ENCODE peak calls at places on chromosomes 5 and 9, in six cellular contexts. O is ovary, K is uterus, B is spleen, I is esophagus squamous epithelium, F is stomach. M is an unnamed sample.

GRCh38 chr9:110133608-110134214 is 74.2 kb downstream of the C9orf152 start:
- DNase-seq in O (no peak), K (no peak), B (no peak), I (no peak), F (no peak), M (no peak)

GRCh38 chr5:10839118-10839517 is 78.1 kb upstream of the DAP start:
- DNase-seq in O (no peak), K (no peak), B (no peak), I (no peak), F (no peak), M (no peak)

GRCh38 chr5:164679461-164679860 is 1174.0 kb downstream of the MAT2B start:
- DNase-seq in O (no peak), K (no peak), B (no peak), I (no peak), F (no peak), M (no peak)

GRCh38 chr9:33791117-33791516 is 4.2 kb upstream of the PRSS3 start:
- DNase-seq in O (no peak), K (no peak), B (no peak), I (no peak), F (no peak), M (no peak)

GRCh38 chr5:135832941-135833340 is 1.5 kb upstream of the SLC25A48 start:
- DNase-seq in O (no peak), K (no peak), B (peak; percentile 54), I (no peak), F (no peak), M (no peak)

GRCh38 chr5:53482717-53483638 is 2.5 kb downstream of the FST start:
- DNase-seq in O (peak; percentile 45), K (peak; percentile 20), B (peak; percentile 79), I (no peak), F (peak; percentile 41), M (peak; percentile 87)

GRCh38 chr5:89377752-89378455 is 494.9 kb upstream of the MEF2C start:
- DNase-seq in O (no peak), K (no peak), B (no peak), I (no peak), F (no peak), M (no peak)

GRCh38 chr9:3467593-3468219 is 58.1 kb downstream of the RFX3 start:
- DNase-seq in O (peak; percentile 51), K (no peak), B (peak; percentile 78), I (peak; percentile 16), F (peak; percentile 51), M (peak; percentile 47)

GRCh38 chr5:126884269-126884819 is 107.4 kb downstream of the LMNB1 start:
- DNase-seq in O (no peak), K (peak; percentile 42), B (no peak), I (no peak), F (no peak), M (no peak)

GRCh38 chr9:113535756-113536155 is 72.2 kb downstream of the RGS3 start:
- DNase-seq in O (peak; percentile 21), K (no peak), B (peak; percentile 74), I (no peak), F (no peak), M (peak; percentile 3)

GRCh38 chr5:180595046-180595379 is 3.7 kb upstream of the SCGB3A1 start:
- DNase-seq in O (no peak), K (no peak), B (no peak), I (no peak), F (no peak), M (no peak)

GRCh38 chr5:180294913-180295555 is 3.2 kb upstream of the MAPK9 start:
- DNase-seq in O (no peak), K (no peak), B (no peak), I (no peak), F (no peak), M (no peak)

GRCh38 chr5:123876265-123876790 is 364.4 kb downstream of the CSNK1G3 start:
- DNase-seq in O (no peak), K (no peak), B (no peak), I (no peak), F (no peak), M (no peak)

GRCh38 chr5:50853151-50853550 is 186.7 kb downstream of the PARP8 start:
- DNase-seq in O (no peak), K (no peak), B (peak; percentile 77), I (no peak), F (no peak), M (no peak)

GRCh38 chr5:51018423-51018822 is 352.0 kb downstream of the PARP8 start:
- DNase-seq in O (no peak), K (no peak), B (no peak), I (no peak), F (no peak), M (no peak)

GRCh38 chr5:175814676-175815075 is 56.7 kb upstream of the CPLX2 start:
- DNase-seq in O (no peak), K (no peak), B (peak; percentile 40), I (no peak), F (no peak), M (no peak)

GRCh38 chr5:77437194-77437593 is 54.9 kb downstream of the WDR41 start:
- DNase-seq in O (no peak), K (no peak), B (no peak), I (no peak), F (no peak), M (no peak)

GRCh38 chr5:69046375-69046957 is 47.3 kb upstream of the SLC30A5 start:
- DNase-seq in O (no peak), K (no peak), B (no peak), I (no peak), F (no peak), M (no peak)

GRCh38 chr5:68264024-68264956 is 48.7 kb downstream of the PIK3R1 start:
- DNase-seq in O (no peak), K (peak; percentile 55), B (no peak), I (no peak), F (no peak), M (no peak)

GRCh38 chr9:34500623-34501267 is 22.0 kb downstream of the ENHO start:
- DNase-seq in O (peak; percentile 65), K (peak; percentile 53), B (no peak), I (no peak), F (peak; percentile 69), M (peak; percentile 50)

GRCh38 chr5:122999947-123000563 is 36.5 kb downstream of the PPIC start:
- DNase-seq in O (no peak), K (no peak), B (no peak), I (no peak), F (peak; percentile 67), M (no peak)

DNA sequence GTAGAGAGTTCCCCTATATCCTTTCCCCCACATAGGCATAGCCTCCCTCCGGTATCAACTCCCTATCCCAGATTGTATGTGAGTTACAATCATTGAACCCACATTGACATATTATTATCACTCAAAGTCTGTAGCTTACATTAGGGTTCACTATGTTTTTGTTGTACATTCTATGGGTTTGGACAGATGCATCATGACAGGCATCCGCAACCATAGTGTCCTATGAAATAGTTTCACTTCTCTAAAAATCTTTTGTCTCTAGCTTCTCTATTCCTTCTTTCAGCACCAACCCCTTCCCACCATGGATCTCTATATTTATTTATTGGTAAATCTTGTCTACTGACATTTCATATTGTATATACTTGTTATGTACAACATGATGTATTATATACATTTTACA is 31.6 kb downstream of the TAF11L14 start:
- DNase-seq in O (no peak), K (no peak), B (no peak), I (no peak), F (no peak), M (no peak)
- TF ChIP-seq CTCF in O (no peak), K (no peak), B (no peak), I (no peak), F (no peak), M (no peak)

DNA sequence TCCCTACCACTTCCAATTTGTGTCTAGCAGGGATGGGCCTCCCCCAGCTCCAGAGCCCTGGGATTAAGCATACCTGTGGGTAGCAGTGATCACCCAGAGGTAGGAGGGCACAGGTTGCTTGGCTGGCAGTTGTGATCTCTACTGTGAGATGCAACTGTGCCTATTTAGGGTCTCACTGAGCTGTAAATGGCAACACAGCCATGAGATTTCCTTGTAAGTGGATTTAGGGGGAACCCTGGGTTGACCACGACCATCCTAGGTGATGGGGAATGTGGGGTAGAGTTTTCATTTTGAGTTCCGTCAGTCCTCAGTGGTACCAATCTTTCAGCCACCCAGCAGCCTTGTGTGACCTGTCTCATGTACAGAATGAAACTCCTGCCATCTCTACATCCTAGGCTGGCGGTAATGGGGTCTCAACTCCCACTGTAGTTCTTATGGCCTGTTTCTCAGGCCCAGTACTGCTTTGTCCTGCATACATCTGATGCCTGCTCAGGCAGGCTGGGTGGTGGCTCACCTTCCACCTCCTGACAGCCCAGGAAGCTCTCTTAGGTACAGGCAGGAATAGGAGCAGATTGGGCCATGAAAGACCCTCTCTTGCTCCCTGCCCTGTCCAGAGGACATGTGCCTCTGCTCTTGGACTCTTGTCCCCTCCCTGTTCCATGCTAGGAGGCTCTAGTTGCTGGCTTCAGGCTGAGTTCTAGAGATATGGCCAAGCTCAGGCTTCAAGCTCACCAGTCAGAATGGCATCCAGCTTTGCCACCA is 8.1 kb downstream of the HNRNPAB start:
- DNase-seq in O (no peak), K (no peak), B (peak; percentile 38), I (no peak), F (no peak), M (no peak)
- TF ChIP-seq POLR2A in O (no peak), K (no peak), B (no peak), I (no peak), F (no peak), M (no peak)

GRCh38 chr5:96278995-96279394 is 154.1 kb downstream of the PCSK1 start:
- DNase-seq in O (no peak), K (no peak), B (no peak), I (no peak), F (no peak), M (no peak)

GRCh38 chr5:96280946-96281393 is 152.1 kb downstream of the PCSK1 start:
- DNase-seq in O (no peak), K (no peak), B (no peak), I (no peak), F (no peak), M (no peak)

GRCh38 chr5:96279796-96280542 is 153.1 kb downstream of the PCSK1 start:
- DNase-seq in O (no peak), K (no peak), B (no peak), I (no peak), F (no peak), M (no peak)

GRCh38 chr5:96275051-96275450 is 158.0 kb downstream of the PCSK1 start:
- DNase-seq in O (no peak), K (no peak), B (no peak), I (no peak), F (no peak), M (no peak)
- H3K4me3 ChIP-seq in O (no peak overlapping the region), K (no peak overlapping the region), B (no peak overlapping the region), I (no peak overlapping the region), F (no peak overlapping the region), M (no peak overlapping the region)

DNA sequence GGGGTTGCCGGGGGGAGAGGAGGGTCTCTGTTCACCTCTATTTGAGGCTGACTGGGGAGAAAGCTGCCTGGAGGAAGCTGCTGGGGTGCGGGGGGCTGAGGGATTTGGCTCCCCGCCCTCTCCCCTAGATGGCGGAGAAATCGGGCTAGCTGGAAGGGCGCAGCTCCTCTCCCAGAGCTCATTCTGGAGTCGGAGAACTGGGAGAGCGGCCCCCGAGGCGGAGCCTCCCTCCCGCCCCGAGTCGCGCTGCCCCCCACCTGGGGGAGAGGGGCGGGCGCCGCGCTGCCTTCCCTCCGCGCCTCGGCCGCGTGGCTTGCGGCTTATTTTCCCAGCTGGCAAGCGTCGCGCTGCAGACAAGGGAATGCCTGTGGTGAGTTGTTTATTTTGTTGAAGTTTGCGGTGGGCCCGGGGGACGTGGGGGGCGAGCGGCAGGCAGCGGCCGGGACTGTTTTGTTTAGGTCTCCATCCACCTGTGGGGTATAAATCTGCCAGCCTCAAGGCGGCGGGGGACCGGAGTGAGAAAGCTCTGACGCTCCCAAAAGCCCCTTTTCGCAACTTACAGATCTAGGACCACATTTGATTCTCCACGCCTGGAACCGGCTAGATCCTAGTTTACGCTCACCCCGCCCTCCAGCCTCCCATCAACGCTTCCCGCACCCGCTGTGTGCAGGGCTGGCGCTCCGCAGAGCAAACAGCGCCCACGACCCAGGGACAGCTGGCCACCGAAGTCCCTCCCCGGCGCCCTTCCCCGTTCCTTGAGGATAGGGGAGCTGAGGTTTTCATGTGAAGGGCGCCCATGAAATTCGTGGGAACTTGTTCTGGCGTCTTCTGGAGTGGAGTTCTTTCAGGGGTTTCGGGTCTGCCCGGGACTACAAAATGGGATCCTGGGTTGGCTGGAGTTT is 4.0 kb upstream of the RGMB start:
- DNase-seq in O (peak; percentile 50), K (peak; percentile 41), B (peak; percentile 83), I (no peak), F (peak; percentile 38), M (no peak)
- TF ChIP-seq CTCF in O (no peak), K (no peak), B (no peak), I (no peak), F (no peak), M (no peak)